ENCODE peak calls at places on chromosomes 1 and 21, in six cellular contexts. P is H7, M is GM23248, B is left lobe of liver, C is islet precursor cell, Y is cardiac fibroblast. O is an unnamed sample.

GRCh38 chr1:175564119-175564518 is 179.3 kb downstream of the TNR start:
- DNase-seq in P (peak; percentile 47), M (no peak), B (no peak), C (no peak), Y (no peak), O (no peak)

GRCh38 chr1:200179126-200179780 is 151.7 kb downstream of the NR5A2 start:
- DNase-seq in P (no peak), M (peak; percentile 77), B (no peak), C (no peak), Y (peak; percentile 17), O (no peak)

GRCh38 chr21:44986471-44987291 is 46.9 kb downstream of the SLX9 start:
- DNase-seq in P (no peak), M (no peak), B (no peak), C (no peak), Y (no peak), O (no peak)

GRCh38 chr1:21931171-21932093 is 5.7 kb downstream of the HSPG2 start:
- DNase-seq in P (peak; percentile 52), M (peak; percentile 96), B (no peak), C (peak; percentile 97), Y (peak; percentile 96), O (no peak)

GRCh38 chr1:170134126-170134525 is 11.6 kb upstream of the NTMT2 start:
- DNase-seq in P (no peak), M (peak; percentile 33), B (no peak), C (no peak), Y (no peak), O (no peak)

GRCh38 chr1:221845650-221846371 is 103.9 kb upstream of the DUSP10 start:
- DNase-seq in P (no peak), M (no peak), B (peak; percentile 49), C (peak; percentile 93), Y (peak; percentile 68), O (no peak)

GRCh38 chr1:101239095-101240040 is 2.5 kb downstream of the S1PR1 start:
- DNase-seq in P (no peak), M (no peak), B (no peak), C (no peak), Y (no peak), O (no peak)

GRCh38 chr1:54012008-54012325 is 6.0 kb downstream of the LDLRAD1 start:
- DNase-seq in P (no peak), M (no peak), B (no peak), C (peak; percentile 50), Y (no peak), O (peak; percentile 60)

GRCh38 chr1:50438945-50439344 is 15.7 kb upstream of the DMRTA2 start:
- DNase-seq in P (no peak), M (peak; percentile 48), B (no peak), C (peak; percentile 50), Y (no peak), O (no peak)

GRCh38 chr1:244381887-244382565 is 69.7 kb downstream of the ADSS2 start:
- DNase-seq in P (no peak), M (peak; percentile 80), B (no peak), C (no peak), Y (peak; percentile 80), O (no peak)

GRCh38 chr1:153944005-153944821 is 2.3 kb downstream of the DENND4B start:
- DNase-seq in P (peak; percentile 73), M (peak; percentile 32), B (no peak), C (no peak), Y (no peak), O (no peak)

GRCh38 chr21:38679531-38679930 is 126.2 kb upstream of the ETS2 start:
- DNase-seq in P (no peak), M (peak; percentile 83), B (no peak), C (no peak), Y (peak; percentile 72), O (no peak)

GRCh38 chr21:43921979-43922945 is 57.2 kb downstream of the AGPAT3 start:
- DNase-seq in P (no peak), M (no peak), B (no peak), C (no peak), Y (peak; percentile 53), O (no peak)

GRCh38 chr1:182888736-182889531 is 49.8 kb downstream of the DHX9 start:
- DNase-seq in P (no peak), M (peak; percentile 27), B (no peak), C (no peak), Y (no peak), O (no peak)

GRCh38 chr1:246797157-246797556 is 72.9 kb downstream of the SCCPDH start:
- DNase-seq in P (no peak), M (no peak), B (no peak), C (no peak), Y (no peak), O (no peak)

GRCh38 chr1:58573705-58574591 is 3.1 kb downstream of the TACSTD2 start:
- DNase-seq in P (no peak), M (no peak), B (no peak), C (no peak), Y (no peak), O (no peak)

GRCh38 chr21:37181059-37181458 is 86.1 kb downstream of the VPS26C start:
- DNase-seq in P (no peak), M (no peak), B (no peak), C (no peak), Y (no peak), O (no peak)

GRCh38 chr1:86499987-86500593 is 31.4 kb downstream of the CLCA1 start:
- DNase-seq in P (no peak), M (peak; percentile 90), B (no peak), C (no peak), Y (peak; percentile 41), O (no peak)

GRCh38 chr21:27590271-27590670 is 623.4 kb upstream of the ADAMTS5 start:
- DNase-seq in P (no peak), M (peak; percentile 96), B (no peak), C (no peak), Y (peak; percentile 83), O (no peak)

GRCh38 chr1:237115035-237115434 is 73.1 kb downstream of the RYR2 start:
- DNase-seq in P (peak; percentile 75), M (no peak), B (no peak), C (no peak), Y (no peak), O (no peak)

GRCh38 chr1:171898956-171899355 is 57.7 kb downstream of the DNM3 start:
- DNase-seq in P (peak; percentile 45), M (no peak), B (no peak), C (peak; percentile 90), Y (peak; percentile 9), O (no peak)

GRCh38 chr1:29465755-29466154 is 229.4 kb downstream of the PTPRU start:
- DNase-seq in P (peak; percentile 66), M (peak; percentile 41), B (no peak), C (no peak), Y (peak; percentile 25), O (no peak)

GRCh38 chr1:147723691-147724323 is 36.6 kb downstream of the GJA5 start:
- DNase-seq in P (peak; percentile 64), M (peak; percentile 43), B (no peak), C (peak; percentile 87), Y (peak; percentile 58), O (no peak)

GRCh38 chr1:29453502-29454240 is 217.3 kb downstream of the PTPRU start:
- DNase-seq in P (peak; percentile 95), M (peak; percentile 62), B (no peak), C (peak; percentile 82), Y (peak; percentile 80), O (no peak)

GRCh38 chr1:175873290-175873689 is 129.9 kb upstream of the TNR start:
- DNase-seq in P (no peak), M (no peak), B (no peak), C (no peak), Y (no peak), O (no peak)

GRCh38 chr21:39088831-39089380 is 94.3 kb downstream of the PSMG1 start:
- DNase-seq in P (no peak), M (peak; percentile 52), B (no peak), C (no peak), Y (peak; percentile 63), O (no peak)

GRCh38 chr21:42664614-42665013 is 11.2 kb downstream of the PDE9A start:
- DNase-seq in P (no peak), M (no peak), B (no peak), C (no peak), Y (no peak), O (no peak)

GRCh38 chr1:156511656-156512055 is 11.1 kb upstream of the MEF2D start:
- DNase-seq in P (no peak), M (peak; percentile 67), B (no peak), C (no peak), Y (no peak), O (no peak)

GRCh38 chr1:30102605-30103004 is 620.8 kb downstream of the MATN1 start:
- DNase-seq in P (no peak), M (no peak), B (no peak), C (no peak), Y (no peak), O (no peak)

GRCh38 chr1:206004821-206005220 is 1.6 kb upstream of the RAB7B start:
- DNase-seq in P (no peak), M (no peak), B (no peak), C (peak; percentile 43), Y (no peak), O (no peak)

GRCh38 chr1:116067564-116067887 is 43.7 kb upstream of the MAB21L3 start:
- DNase-seq in P (no peak), M (peak; percentile 92), B (no peak), C (no peak), Y (peak; percentile 75), O (no peak)

GRCh38 chr1:204709960-204710912 is 24.7 kb upstream of the LRRN2 start:
- DNase-seq in P (peak; percentile 79), M (no peak), B (no peak), C (no peak), Y (no peak), O (no peak)

GRCh38 chr1:68426594-68426993 is 23.2 kb downstream of the RPE65 start:
- DNase-seq in P (no peak), M (no peak), B (no peak), C (no peak), Y (no peak), O (no peak)

GRCh38 chr1:1164701-1165451 is 8.8 kb upstream of the TTLL10 start:
- DNase-seq in P (peak; percentile 91), M (peak; percentile 34), B (no peak), C (no peak), Y (no peak), O (no peak)

O was measured in osteocyte.